ENCODE peak calls at places on chromosomes 2 and 18, in six cellular contexts. O, B, T, F, P and K are unnamed samples.

GRCh38 chr2:95207111-95207961 is at the start of gene ZNF892:
- DNase-seq in O (no peak), B (peak), T (peak), F (peak), P (peak), K (peak)

GRCh38 chr2:160574472-160575140 is 81.0 kb upstream of the RBMS1 start:
- DNase-seq in O (peak), B (peak), T (no peak), F (no peak), P (no peak), K (no peak)

GRCh38 chr2:67845557-67846114 is 217.2 kb downstream of the C1D start:
- DNase-seq in O (no peak), B (no peak), T (peak), F (no peak), P (no peak), K (no peak)

GRCh38 chr2:86625096-86625495 is 1.4 kb upstream of the RNF103 start:
- DNase-seq in O (no peak), B (no peak), T (peak), F (no peak), P (no peak), K (no peak)

GRCh38 chr2:174614261-174614660 is 16.7 kb upstream of the WIPF1 start:
- DNase-seq in O (peak), B (peak), T (no peak), F (no peak), P (no peak), K (no peak)

GRCh38 chr2:30627162-30627561 is 180.1 kb downstream of the CAPN13 start:
- DNase-seq in O (no peak), B (no peak), T (no peak), F (no peak), P (no peak), K (no peak)

GRCh38 chr2:200039847-200040246 is 84.5 kb downstream of the MAIP1 start:
- DNase-seq in O (no peak), B (peak), T (no peak), F (no peak), P (no peak), K (no peak)

GRCh38 chr18:41938445-41938844 is 16.6 kb upstream of the PIK3C3 start:
- DNase-seq in O (peak), B (peak), T (no peak), F (no peak), P (no peak), K (no peak)

GRCh38 chr2:224838335-224838734 is 122.2 kb upstream of the CCDC195 start:
- DNase-seq in O (no peak), B (peak), T (no peak), F (no peak), P (no peak), K (no peak)

GRCh38 chr2:24822049-24822706 is 29.0 kb downstream of the CENPO start:
- DNase-seq in O (no peak), B (no peak), T (peak), F (no peak), P (no peak), K (peak)

GRCh38 chr2:106104332-106105062 is 89.6 kb downstream of the UXS1 start:
- DNase-seq in O (peak), B (peak), T (peak), F (peak), P (peak), K (peak)

GRCh38 chr2:135066710-135067109 is 14.6 kb downstream of the RAB3GAP1 start:
- DNase-seq in O (no peak), B (peak), T (no peak), F (no peak), P (no peak), K (no peak)

GRCh38 chr2:102335871-102336366 is 19.7 kb upstream of the IL18R1 start:
- DNase-seq in O (no peak), B (no peak), T (no peak), F (no peak), P (no peak), K (no peak)

GRCh38 chr18:72544092-72544886 is at the start of gene CBLN2:
- DNase-seq in O (peak), B (peak), T (peak), F (peak), P (no peak), K (peak)

GRCh38 chr2:206840999-206841398 is 75.6 kb downstream of the FASTKD2 start:
- DNase-seq in O (peak), B (no peak), T (no peak), F (no peak), P (no peak), K (no peak)

DNA sequence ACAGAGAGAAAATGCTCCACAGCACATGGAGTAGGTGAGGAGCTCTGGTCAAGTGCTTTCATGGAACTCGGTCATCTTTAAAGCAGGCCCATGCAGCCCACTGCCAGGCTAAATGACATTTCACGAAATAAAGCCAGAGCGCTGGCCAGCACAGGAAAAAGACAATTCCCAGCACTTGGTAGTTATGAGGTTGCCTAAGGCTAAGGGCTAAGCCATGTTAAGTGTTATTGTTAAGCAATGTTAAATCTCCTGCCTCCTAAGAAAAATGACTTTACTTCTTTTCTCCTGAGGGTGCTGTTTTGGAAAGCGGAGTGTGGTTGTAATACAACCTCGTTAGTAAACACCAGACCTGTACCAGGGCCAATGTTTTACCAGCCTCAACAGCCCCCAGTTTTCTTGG is 125.9 kb upstream of the NRP2 start:
- DNase-seq in O (no peak), B (no peak), T (no peak), F (no peak), P (no peak), K (no peak)
- H3K9ac ChIP-seq in O (no peak), B (no peak), T (no peak), F (no peak), P (no peak), K (no peak)

DNA sequence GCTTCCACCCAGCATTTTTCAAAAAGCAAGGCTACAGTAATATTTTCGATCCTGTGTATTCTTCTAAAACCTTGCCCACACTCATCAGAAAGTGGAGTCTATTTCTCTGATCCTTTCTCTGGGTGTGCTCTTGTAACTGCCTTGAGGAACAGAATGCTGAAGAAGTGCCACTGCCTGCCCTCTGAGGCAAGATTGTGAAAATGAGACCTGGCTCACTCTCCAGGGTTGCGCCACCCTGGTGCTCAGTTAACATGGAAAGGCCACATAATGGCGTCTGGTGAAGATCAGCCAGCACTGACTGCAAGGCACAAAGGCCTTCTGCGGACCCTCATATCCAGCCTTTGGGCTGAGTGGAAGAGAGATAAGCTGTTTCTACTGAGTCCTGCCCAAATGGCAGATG is 11.2 kb upstream of the SH3RF3 start:
- DNase-seq in O (no peak), B (no peak), T (no peak), F (no peak), P (no peak), K (no peak)
- TF ChIP-seq EZH2phosphoT487 in O (no peak), B (no peak), T (no peak), F (no peak), P (no peak), K (no peak)

GRCh38 chr2:118841828-118842461 is 5.5 kb downstream of the EN1 start:
- DNase-seq in O (no peak), B (no peak), T (peak), F (peak), P (no peak), K (no peak)

GRCh38 chr2:118841450-118841827 is 6.0 kb downstream of the EN1 start:
- DNase-seq in O (no peak), B (no peak), T (peak), F (peak), P (no peak), K (no peak)

GRCh38 chr2:118843492-118844132 is 3.8 kb downstream of the EN1 start:
- DNase-seq in O (no peak), B (no peak), T (peak), F (no peak), P (no peak), K (no peak)

GRCh38 chr2:118844261-118845004 is 3.0 kb downstream of the EN1 start:
- DNase-seq in O (no peak), B (peak), T (peak), F (no peak), P (no peak), K (no peak)

DNA sequence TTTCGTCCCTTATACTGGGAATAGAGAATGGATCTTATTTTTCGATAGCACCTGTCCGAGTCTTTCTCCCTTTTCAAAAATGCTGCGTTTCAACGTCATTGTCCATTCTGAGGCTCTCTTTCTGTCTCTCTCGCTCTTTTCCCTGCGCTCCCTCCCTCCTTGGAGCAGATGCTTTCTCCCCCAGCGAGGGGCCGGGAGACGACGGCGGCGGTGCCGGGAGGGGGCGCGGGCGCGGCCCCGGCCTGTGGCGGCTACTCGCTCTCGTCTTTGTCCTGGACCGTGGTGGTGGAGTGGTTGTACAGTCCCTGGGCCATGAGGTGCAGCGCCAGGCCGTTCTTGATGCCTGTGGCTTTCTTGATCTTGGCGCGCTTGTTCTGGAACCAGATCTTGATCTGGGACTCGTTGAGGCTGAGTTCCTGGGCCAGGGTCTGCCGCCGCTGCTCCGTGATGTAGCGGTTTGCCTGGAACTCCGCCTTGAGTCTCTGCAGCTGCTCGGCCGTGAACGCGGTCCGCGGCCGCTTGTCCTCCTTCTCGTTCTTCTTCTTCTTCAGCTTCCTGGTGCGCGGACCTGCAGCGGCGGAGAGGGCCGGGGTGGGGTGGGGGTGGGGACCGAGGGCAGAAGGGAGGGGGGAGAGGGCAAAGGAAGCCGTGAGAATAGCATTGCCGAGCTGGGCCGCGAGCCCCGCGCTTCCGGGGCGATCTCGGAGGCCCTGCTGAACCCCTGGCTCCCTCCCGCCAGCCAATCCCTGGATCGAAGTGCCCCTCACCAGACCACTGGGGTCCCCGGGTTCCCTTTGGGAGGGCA is 4.6 kb downstream of the EN1 start:
- DNase-seq in O (no peak), B (no peak), T (peak), F (peak), P (no peak), K (no peak)
- H3K9ac ChIP-seq in O (no peak), B (peak), T (no peak), F (no peak), P (no peak), K (no peak)

GRCh38 chr18:46332956-46333355 is 228.8 kb downstream of the HAUS1 start:
- DNase-seq in O (no peak), B (no peak), T (peak), F (peak), P (no peak), K (no peak)
- TF ChIP-seq EZH2phosphoT487 in O (no peak), B (no peak), T (no peak), F (no peak), P (no peak), K (no peak)